ENCODE peak calls at places on chromosomes 4 and X, in eight cellular contexts. W, R, Q, K, F, B, I and P are unnamed samples.

GRCh38 chrX:87299563-87300160 is 217.9 kb upstream of the KLHL4 start:
- DNase-seq in B (peak), I (peak), Q (no peak), R (peak), W (no peak), F (no peak), K (peak), P (peak)

GRCh38 chr4:8368061-8368481 is 72.5 kb downstream of the ACOX3 start:
- DNase-seq in K (no peak), F (no peak), I (no peak), Q (no peak), W (no peak), B (no peak), R (no peak), P (no peak)

GRCh38 chr4:650951-651883 is 22.9 kb downstream of the ATP5ME start:
- DNase-seq in I (no peak), K (no peak), W (no peak), Q (no peak), B (no peak), R (peak), F (no peak), P (no peak)

GRCh38 chr4:113106076-113106475 is 56.6 kb downstream of the ANK2 start:
- DNase-seq in R (peak), B (no peak), F (no peak), Q (peak), W (no peak), K (no peak), I (peak), P (peak)

GRCh38 chr4:170589597-170590191 is 499.9 kb upstream of the AADAT start:
- DNase-seq in B (no peak), W (peak), R (peak), F (no peak), I (peak), K (no peak), Q (peak), P (no peak)

GRCh38 chrX:2552621-2553297 is 52.0 kb upstream of the DHRSX start:
- DNase-seq in B (no peak), Q (no peak), K (no peak), W (no peak), I (peak), F (no peak), R (no peak), P (peak)

GRCh38 chrX:38437093-38437492 is 84.7 kb downstream of the OTC start:
- DNase-seq in K (no peak), R (no peak), I (no peak), F (no peak), B (no peak), Q (no peak), W (no peak), P (no peak)

GRCh38 chrX:13005671-13006473 is 31.0 kb downstream of the TMSB4X start:
- DNase-seq in F (no peak), K (no peak), R (no peak), B (no peak), W (peak), Q (no peak), I (no peak), P (no peak)

GRCh38 chr4:4395849-4396627 is 9.1 kb downstream of the NSG1 start:
- DNase-seq in K (no peak), F (no peak), B (no peak), R (peak), W (no peak), Q (no peak), I (peak), P (peak)
- TF ChIP-seq EZH2 in K (no peak), F (no peak), B (no peak), R (no peak), W (no peak), Q (no peak), I (no peak), P (no peak)

GRCh38 chr4:148007303-148007702 is 275.4 kb downstream of the ARHGAP10 start:
- DNase-seq in W (no peak), I (no peak), R (no peak), Q (peak), F (no peak), B (peak), K (peak), P (no peak)
- TF ChIP-seq POLR2AphosphoS5 in W (no peak), I (no peak), R (no peak), Q (no peak), F (no peak), B (no peak), K (peak), P (no peak)

DNA sequence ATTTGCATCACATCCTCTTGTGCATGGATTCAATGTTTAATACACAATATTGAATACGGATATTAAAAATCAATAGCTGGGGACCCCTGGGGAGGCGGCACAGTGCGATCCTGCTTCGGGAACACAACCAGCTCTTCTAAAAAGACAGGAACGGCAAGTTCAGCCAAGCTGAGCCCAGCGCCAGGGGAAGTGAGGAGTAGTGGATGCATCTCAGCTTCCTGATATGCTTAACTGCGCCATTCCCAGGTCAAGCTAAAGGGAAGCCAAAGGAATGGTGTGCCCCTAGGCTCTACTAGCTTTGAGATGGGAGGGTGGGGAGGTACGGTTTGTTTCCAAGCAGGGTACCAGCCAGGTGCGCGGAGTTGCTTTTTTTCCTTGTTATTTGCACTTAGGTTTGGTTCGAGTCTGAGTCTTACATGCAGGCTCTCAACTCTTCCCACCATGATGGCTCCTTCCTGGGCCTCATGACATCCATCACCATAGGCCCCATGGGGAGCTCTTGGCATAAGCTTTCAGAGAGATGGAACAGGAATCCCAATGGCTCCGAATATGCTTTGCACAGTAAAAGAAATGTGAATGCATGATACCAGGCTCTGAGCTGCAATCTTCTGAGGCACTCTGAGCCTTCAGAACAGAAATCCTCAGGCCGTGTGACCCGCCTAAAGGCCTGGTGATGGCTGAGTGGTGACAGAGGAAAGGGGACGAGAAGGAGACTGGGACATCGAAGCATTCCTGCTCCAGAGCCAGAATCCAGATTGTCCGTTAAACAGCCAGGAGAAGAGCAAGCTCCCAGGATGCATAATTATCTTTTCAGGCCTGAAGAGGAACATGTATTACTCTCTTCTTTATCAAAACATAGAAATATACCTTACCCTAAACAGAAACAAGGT is 51.8 kb upstream of the BCOR start:
- DNase-seq in K (no peak), B (no peak), R (peak), W (no peak), F (no peak), Q (no peak), I (no peak), P (no peak)
- TF ChIP-seq EZH2 in K (no peak), B (no peak), R (no peak), W (no peak), F (no peak), Q (no peak), I (no peak), P (no peak)

GRCh38 chr4:38949416-38950051 is 81.9 kb downstream of the FAM114A1 start:
- DNase-seq in B (no peak), I (no peak), F (no peak), Q (no peak), K (peak), W (no peak), R (no peak), P (no peak)

GRCh38 chr4:38951598-38951997 is 80.6 kb downstream of the TMEM156 start:
- DNase-seq in B (no peak), K (no peak), R (no peak), W (no peak), F (no peak), I (no peak), Q (no peak), P (no peak)

GRCh38 chr4:38950159-38950558 is 82.0 kb downstream of the TMEM156 start:
- DNase-seq in K (no peak), Q (no peak), W (no peak), B (no peak), R (no peak), F (no peak), I (no peak), P (no peak)

GRCh38 chr4:38950734-38951133 is 81.5 kb downstream of the TMEM156 start:
- DNase-seq in Q (no peak), K (no peak), R (no peak), I (peak), W (no peak), F (no peak), B (no peak), P (no peak)

GRCh38 chr4:38948551-38948950 is 80.9 kb downstream of the FAM114A1 start:
- DNase-seq in B (no peak), R (no peak), F (no peak), I (no peak), K (no peak), W (no peak), Q (no peak), P (no peak)
- TF ChIP-seq POLR2AphosphoS5 in B (no peak), R (no peak), F (no peak), I (no peak), K (no peak), W (no peak), Q (no peak), P (no peak)

GRCh38 chr4:146640021-146640425 is 1.3 kb downstream of the POU4F2 start:
- DNase-seq in R (no peak), I (no peak), B (no peak), K (no peak), Q (no peak), F (no peak), W (no peak), P (no peak)

GRCh38 chr4:146640459-146641061 is 1.9 kb downstream of the POU4F2 start:
- DNase-seq in B (no peak), K (no peak), W (no peak), I (no peak), R (peak), Q (no peak), F (no peak), P (no peak)

GRCh38 chr4:146646601-146647000 is 7.9 kb downstream of the POU4F2 start:
- DNase-seq in F (no peak), R (peak), K (no peak), B (no peak), I (no peak), Q (no peak), W (no peak), P (no peak)

GRCh38 chr4:146641762-146642161 is 3.1 kb downstream of the POU4F2 start:
- DNase-seq in W (no peak), F (no peak), I (no peak), B (no peak), K (no peak), R (no peak), Q (no peak), P (no peak)

GRCh38 chr4:146643812-146644401 is 5.2 kb downstream of the POU4F2 start:
- DNase-seq in W (no peak), I (peak), R (peak), B (no peak), F (no peak), K (peak), Q (no peak), P (no peak)
- TF ChIP-seq EZH2 in W (no peak), I (no peak), R (no peak), B (no peak), F (peak), K (no peak), Q (no peak), P (no peak)

DNA sequence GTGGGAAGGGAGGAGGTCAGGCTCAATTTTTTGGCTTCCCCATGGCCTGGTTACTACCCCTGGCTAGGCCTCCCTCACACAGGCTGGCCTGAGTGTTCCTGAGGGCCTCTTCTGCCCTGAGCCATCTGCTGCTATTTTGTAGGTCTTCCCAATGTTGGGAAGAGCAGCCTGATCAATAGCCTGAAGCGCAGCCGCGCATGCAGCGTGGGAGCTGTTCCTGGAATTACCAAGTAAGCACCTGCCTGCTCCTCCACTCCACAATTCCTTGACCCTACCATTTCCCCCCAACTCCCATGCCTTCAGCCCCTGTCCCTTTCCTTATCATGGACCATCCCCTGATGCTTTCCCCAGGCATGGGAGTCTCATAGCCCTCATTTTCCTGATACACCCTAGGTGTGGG is 20.8 kb downstream of the GNL3L start:
- DNase-seq in W (no peak), F (no peak), R (no peak), I (no peak), Q (no peak), B (no peak), K (no peak), P (no peak)
- TF ChIP-seq POLR2AphosphoS5 in W (no peak), F (no peak), R (no peak), I (no peak), Q (no peak), B (no peak), K (no peak), P (no peak)

GRCh38 chr4:84498203-84499026 is 677 bp downstream of the NKX6-1 start:
- DNase-seq in B (no peak), I (no peak), K (peak), Q (peak), F (no peak), R (peak), W (no peak), P (no peak)
- TF ChIP-seq EZH2 in B (no peak), I (peak), K (peak), Q (no peak), F (peak), R (peak), W (no peak), P (no peak)

DNA sequence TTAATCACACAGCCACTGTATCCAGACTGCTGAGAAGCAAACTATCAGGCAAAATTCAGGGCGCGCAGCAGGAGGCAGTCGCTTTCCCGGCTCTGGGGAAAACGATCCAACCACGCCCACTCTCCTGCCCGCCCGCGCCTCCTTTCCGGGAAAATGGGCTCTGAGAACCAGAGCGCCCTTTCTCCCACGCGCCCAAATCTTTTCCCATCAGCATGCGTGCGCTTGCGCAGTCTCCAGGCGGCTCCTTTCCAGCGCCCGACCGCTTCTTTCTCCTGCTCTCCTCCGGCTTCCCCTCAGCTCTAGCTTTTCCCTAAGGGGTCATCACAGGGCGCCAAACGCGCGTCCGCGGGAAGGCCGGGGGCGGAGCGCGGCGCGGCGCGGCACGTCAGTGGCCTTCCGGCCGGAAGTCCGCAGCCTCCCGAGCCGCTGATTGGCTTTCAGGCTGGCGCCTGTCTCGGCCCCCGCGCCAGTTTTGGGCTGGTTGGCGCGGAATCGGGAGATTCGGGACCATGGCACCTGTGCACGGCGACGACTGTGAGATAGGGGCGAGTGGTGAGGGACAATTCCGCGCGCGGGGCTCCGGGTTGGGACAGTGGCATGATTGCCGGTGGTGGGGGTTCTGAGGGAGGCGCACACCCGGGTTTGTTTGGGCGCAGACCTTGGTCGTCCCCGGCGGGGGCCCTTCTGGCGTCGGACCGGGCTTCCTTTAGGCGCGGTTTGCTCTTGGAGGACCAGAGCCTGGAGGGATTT is at the start of gene POLA1:
- DNase-seq in R (peak), B (peak), F (peak), I (peak), W (peak), K (peak), Q (peak), P (peak)
- TF ChIP-seq POLR2AphosphoS5 in R (peak), B (peak), F (peak), I (peak), W (peak), K (no peak), Q (no peak), P (peak)

GRCh38 chr4:18022572-18023039 is 1.1 kb upstream of the LCORL start:
- DNase-seq in R (no peak), B (no peak), K (no peak), F (no peak), W (no peak), Q (no peak), I (no peak), P (no peak)
- TF ChIP-seq EZH2 in R (peak), B (no peak), K (no peak), F (no peak), W (no peak), Q (no peak), I (no peak), P (no peak)